ENCODE peak calls at places on chromosomes 13 and 19, in eight cellular contexts. L is psoas muscle, Q is heart right ventricle, E is pancreas, P is ascending aorta, N is heart left ventricle, Z is RWPE2, C is cardiac muscle cell. D is an unnamed sample. For H3K4me1 and H3K36me3, the result is how much of the 10 kb centered on the place peaks cover.

GRCh38 chr19:10516064-10516385 is 1.2 kb downstream of the S1PR5 start:
- DNase-seq in L (no peak), Q (no peak), E (no peak), N (no peak), P (no peak), C (no peak), Z (no peak), D (no peak)

GRCh38 chr13:112171570-112171965 is 104.6 kb downstream of the SOX1 start:
- DNase-seq in P (no peak), E (no peak), N (no peak), Q (no peak), C (no peak), L (no peak), Z (no peak), D (no peak)

GRCh38 chr19:56177564-56178243 is 1.9 kb downstream of the GALP start:
- DNase-seq in L (no peak), E (no peak), P (no peak), C (no peak), Z (no peak), N (no peak), Q (no peak), D (no peak)

GRCh38 chr19:7534531-7534980 is 961 bp upstream of the PNPLA6 start:
- DNase-seq in E (peak), C (peak), L (peak), P (peak), N (peak), Z (peak), Q (no peak), D (peak)

GRCh38 chr19:54179262-54179587 is 6.3 kb upstream of the TMC4 start:
- DNase-seq in C (no peak), Z (no peak), L (no peak), E (no peak), Q (no peak), P (no peak), N (no peak), D (no peak)

GRCh38 chr19:12111176-12111575 is 29.0 kb downstream of the ZNF20 start:
- DNase-seq in C (no peak), Q (no peak), L (no peak), E (no peak), P (no peak), Z (no peak), N (no peak), D (no peak)

GRCh38 chr13:112453874-112454647 is 77.9 kb downstream of the SPACA7 start:
- DNase-seq in Z (peak), Q (no peak), C (no peak), E (no peak), L (no peak), P (no peak), N (no peak), D (no peak)

GRCh38 chr13:42211704-42212103 is 60.2 kb upstream of the AKAP11 start:
- DNase-seq in C (no peak), P (no peak), E (no peak), Q (no peak), Z (no peak), N (no peak), L (no peak), D (no peak)

GRCh38 chr19:47411101-47411500 is 8.2 kb downstream of the MEIS3 start:
- DNase-seq in C (no peak), L (no peak), P (no peak), Z (no peak), E (no peak), N (no peak), Q (no peak), D (no peak)

GRCh38 chr13:106423530-106423929 is 111.9 kb downstream of the EFNB2 start:
- DNase-seq in P (no peak), C (no peak), Z (no peak), N (no peak), L (no peak), E (no peak), Q (no peak), D (no peak)

DNA sequence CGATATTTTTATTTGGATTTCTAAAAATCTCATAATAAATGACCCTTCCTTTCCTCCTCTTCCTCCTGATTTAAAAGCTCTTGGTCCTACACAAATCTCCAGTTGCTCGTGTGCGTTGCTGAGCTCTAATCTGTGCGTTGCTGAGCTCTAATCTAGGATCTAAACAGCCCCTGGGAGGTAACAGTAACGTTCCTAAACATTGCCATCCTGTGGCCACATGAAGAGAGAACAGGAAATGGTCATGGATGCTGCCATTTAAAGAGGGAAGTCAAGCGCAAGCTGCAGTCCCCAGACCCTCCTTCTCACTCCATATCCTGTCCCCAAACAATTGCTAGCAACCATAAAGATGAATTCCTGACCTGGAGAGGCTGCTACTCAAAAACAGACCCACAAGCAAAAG is 170.8 kb downstream of the NUFIP1 start:
- DNase-seq in N (no peak), C (peak), E (no peak), P (no peak), Z (no peak), L (no peak), Q (no peak), D (no peak)
- H3K4me1 ChIP-seq in N (under half), C (under half), E (under half), P (under half), Z (under half), L (under half), Q (under half), D (under half)

GRCh38 chr19:27777726-27778125 is 1435.2 kb downstream of the UQCRFS1 start:
- DNase-seq in L (no peak), C (no peak), P (no peak), Z (no peak), Q (no peak), E (no peak), N (no peak), D (no peak)
- TF ChIP-seq CTCF in L (no peak), C (no peak), P (no peak), Z (no peak), Q (no peak), E (no peak), N (no peak), D (no peak)

DNA sequence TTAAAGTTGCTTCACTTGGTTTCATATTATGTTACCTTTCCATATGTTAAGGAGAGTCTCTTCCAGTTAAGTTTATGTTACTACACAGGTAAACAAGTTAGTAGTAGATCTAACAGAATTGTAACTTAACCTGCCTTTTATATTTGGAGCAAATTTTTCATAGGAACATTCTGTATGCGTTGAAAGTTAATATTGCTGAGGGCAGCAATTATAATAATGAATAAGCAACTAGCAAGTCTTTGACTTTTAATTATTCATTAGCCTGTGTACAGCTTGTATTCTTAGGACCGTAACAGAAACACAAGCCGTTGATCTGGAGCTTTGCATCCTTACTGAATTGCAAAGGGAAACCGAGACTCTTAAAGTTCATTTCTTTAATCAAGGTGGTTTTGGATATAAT is 11.6 kb downstream of the SUGT1 start:
- DNase-seq in L (no peak), E (no peak), N (no peak), Q (no peak), P (no peak), C (no peak), Z (no peak), D (no peak)
- H3K36me3 ChIP-seq in L (half or more), E (half or more), N (half or more), Q (under half), P (under half), C (half or more), Z (half or more), D (half or more)

DNA sequence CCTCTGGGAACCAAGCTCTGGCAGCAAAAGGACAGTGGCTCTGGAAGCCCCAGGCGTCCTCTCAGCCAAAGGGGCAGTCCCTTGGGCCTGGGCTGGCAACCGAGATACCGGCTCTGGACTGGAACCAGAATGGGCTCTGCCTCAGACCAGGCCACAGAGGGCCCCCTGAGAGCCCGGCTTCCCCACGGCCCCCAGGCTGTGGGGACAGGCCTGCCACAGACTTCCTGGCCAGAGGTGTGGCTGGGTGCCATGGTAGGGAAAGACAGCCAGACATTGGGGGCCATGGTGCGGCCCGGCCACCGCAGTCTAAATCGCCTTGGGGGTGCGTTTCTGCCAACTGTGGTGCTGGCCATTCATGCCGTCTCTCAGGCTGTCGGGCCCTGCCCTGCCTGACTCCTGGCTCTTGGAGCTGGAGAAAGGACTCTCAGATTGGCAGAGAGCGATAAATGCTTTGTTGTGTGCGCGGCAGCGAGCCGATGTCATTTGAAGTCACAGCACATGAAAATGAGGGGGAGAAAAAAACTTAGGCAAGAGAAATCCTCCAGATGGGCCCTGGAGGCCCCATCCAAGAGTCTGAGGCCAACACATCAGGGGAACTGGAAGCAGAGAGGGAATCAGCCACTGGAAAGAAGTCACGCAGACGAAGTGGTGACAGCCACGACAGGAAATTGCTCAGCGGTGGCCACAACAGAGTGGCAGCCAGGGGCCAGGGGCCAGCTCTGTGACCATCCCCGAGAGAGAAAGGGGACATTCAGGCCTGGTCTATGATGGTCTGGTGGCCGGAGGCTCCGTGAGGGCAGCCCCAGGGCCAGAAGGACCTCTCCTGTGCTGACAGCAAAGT is 26.5 kb downstream of the SH3GL1 start:
- DNase-seq in Q (peak), L (peak), C (peak), E (no peak), P (peak), Z (no peak), N (peak), D (peak)
- H3K4me1 ChIP-seq in Q (half or more), L (half or more), C (under half), E (half or more), P (half or more), Z (half or more), N (half or more), D (under half)

GRCh38 chr13:26708007-26708297 is 52.6 kb downstream of the GPR12 start:
- DNase-seq in P (no peak), E (no peak), Z (no peak), Q (no peak), L (no peak), C (no peak), N (no peak), D (no peak)
- TF ChIP-seq CTCF in P (no peak), E (no peak), Z (peak), Q (no peak), L (no peak), C (no peak), N (no peak), D (no peak)